ENCODE peak calls at places on chromosomes 2 and 18, in ten cellular contexts. A, W, O, I, Q, M, N, L, B and X are unnamed samples.

GRCh38 chr2:36881816-36882215 is 84.5 kb downstream of the STRN start:
- DNase-seq in I (no peak), A (no peak), M (no peak), L (no peak), N (no peak), B (no peak), O (no peak), W (no peak), Q (no peak), X (no peak)

GRCh38 chr2:105405291-105405690 is 6.4 kb upstream of the FHL2 start:
- DNase-seq in Q (no peak), L (no peak), B (no peak), A (no peak), N (peak; percentile 71), M (no peak), I (no peak), O (no peak), W (no peak), X (peak; percentile 80)

GRCh38 chr18:53795610-53796009 is 428.9 kb downstream of the MBD2 start:
- DNase-seq in N (no peak), O (no peak), L (no peak), A (no peak), W (no peak), B (no peak), Q (no peak), M (no peak), I (no peak), X (no peak)

GRCh38 chr2:143451622-143452021 is 322.4 kb downstream of the ARHGAP15 start:
- DNase-seq in I (no peak), O (no peak), M (peak; percentile 6), Q (peak; percentile 54), B (no peak), W (no peak), L (peak; percentile 54), A (no peak), N (peak; percentile 83), X (peak; percentile 46)

GRCh38 chr2:199466704-199467461 is 9.1 kb upstream of the SATB2 start:
- DNase-seq in B (no peak), L (no peak), W (no peak), Q (no peak), O (no peak), M (no peak), I (no peak), A (no peak), N (no peak), X (no peak)

GRCh38 chr18:57107141-57107832 is 39.6 kb upstream of the BOD1L2 start:
- DNase-seq in B (no peak), M (no peak), W (no peak), L (no peak), A (peak; percentile 23), I (no peak), N (peak; percentile 29), O (no peak), Q (peak; percentile 28), X (peak; percentile 29)

GRCh38 chr18:79506191-79507075 is 110.7 kb downstream of the NFATC1 start:
- DNase-seq in W (peak; percentile 67), Q (peak; percentile 19), I (peak; percentile 32), N (peak; percentile 62), O (no peak), A (peak; percentile 39), B (no peak), L (no peak), M (no peak), X (peak; percentile 70)

GRCh38 chr2:158554948-158555347 is 98.2 kb downstream of the PKP4 start:
- DNase-seq in O (no peak), M (no peak), A (no peak), B (no peak), I (no peak), W (no peak), N (no peak), Q (no peak), L (no peak), X (no peak)

GRCh38 chr2:47867205-47867604 is 39.1 kb downstream of the FBXO11 start:
- DNase-seq in O (no peak), A (no peak), M (peak; percentile 17), B (peak; percentile 55), I (no peak), L (peak; percentile 41), Q (peak; percentile 80), W (no peak), N (peak; percentile 88), X (peak; percentile 84)

GRCh38 chr18:79707671-79708070 is 28.1 kb downstream of the CTDP1 start:
- DNase-seq in A (no peak), M (no peak), Q (no peak), W (no peak), N (no peak), O (no peak), I (no peak), L (no peak), B (no peak), X (no peak)

GRCh38 chr18:10354241-10354811 is 100.1 kb upstream of the APCDD1 start:
- DNase-seq in O (no peak), Q (no peak), W (no peak), A (no peak), B (no peak), M (no peak), N (peak; percentile 37), I (no peak), L (no peak), X (no peak)

GRCh38 chr18:53715243-53715853 is 509.1 kb downstream of the MBD2 start:
- DNase-seq in A (no peak), B (no peak), I (no peak), W (no peak), O (no peak), L (no peak), N (no peak), M (no peak), Q (no peak), X (no peak)

GRCh38 chr2:42492691-42493467 is 903 bp downstream of the KCNG3 start:
- DNase-seq in M (no peak), L (no peak), A (no peak), W (peak; percentile 62), Q (no peak), O (no peak), I (peak; percentile 32), N (peak; percentile 5), B (no peak), X (peak; percentile 21)

GRCh38 chr2:45043171-45043570 is 33.9 kb upstream of the SIX2 start:
- DNase-seq in L (no peak), Q (no peak), B (no peak), O (no peak), I (no peak), N (no peak), A (no peak), M (no peak), W (no peak), X (no peak)

GRCh38 chr2:160279813-160280465 is 79.9 kb upstream of the ITGB6 start:
- DNase-seq in M (no peak), B (no peak), W (no peak), A (no peak), O (no peak), Q (no peak), L (no peak), I (no peak), N (peak; percentile 62), X (peak; percentile 60)